ENCODE peak calls at places on chromosomes 16 and 17, in six cellular contexts. L, R, E, U, A and Z are unnamed samples.

GRCh38 chr17:48293319-48294192 is 136.5 kb downstream of the SKAP1 start:
- DNase-seq in L (no peak), R (no peak), E (no peak), U (no peak), A (no peak), Z (no peak)

GRCh38 chr17:15076991-15077663 is 188.0 kb downstream of the PMP22 start:
- DNase-seq in L (peak; percentile 25), R (no peak), E (no peak), U (no peak), A (no peak), Z (no peak)

GRCh38 chr16:5854027-5854426 is 756.4 kb upstream of the EEF2KMT start:
- DNase-seq in L (no peak), R (no peak), E (no peak), U (no peak), A (no peak), Z (no peak)

GRCh38 chr17:11557727-11558452 is 40.4 kb upstream of the DNAH9 start:
- DNase-seq in L (no peak), R (no peak), E (no peak), U (no peak), A (no peak), Z (peak; percentile 48)

GRCh38 chr16:11955713-11956123 is 9.3 kb upstream of the TNFRSF17 start:
- DNase-seq in L (no peak), R (no peak), E (no peak), U (no peak), A (no peak), Z (no peak)

GRCh38 chr17:31533546-31534155 is 142.2 kb downstream of the RAB11FIP4 start:
- DNase-seq in L (peak; percentile 66), R (no peak), E (no peak), U (no peak), A (no peak), Z (no peak)

GRCh38 chr16:80527297-80527696 is 13.5 kb upstream of the DYNLRB2 start:
- DNase-seq in L (peak; percentile 67), R (no peak), E (no peak), U (peak; percentile 37), A (no peak), Z (no peak)

GRCh38 chr17:37239690-37240344 is 136.0 kb upstream of the C17orf78 start:
- DNase-seq in L (peak; percentile 12), R (no peak), E (no peak), U (peak; percentile 2), A (no peak), Z (no peak)

GRCh38 chr17:80594666-80595269 is 50.1 kb downstream of the RPTOR start:
- DNase-seq in L (no peak), R (no peak), E (no peak), U (no peak), A (no peak), Z (no peak)

GRCh38 chr17:10292057-10292931 is 80.5 kb downstream of the MYH13 start:
- DNase-seq in L (no peak), R (no peak), E (no peak), U (no peak), A (peak; percentile 20), Z (no peak)

GRCh38 chr17:44309472-44309871 is 1.1 kb downstream of the RUNDC3A start:
- DNase-seq in L (no peak), R (no peak), E (no peak), U (no peak), A (no peak), Z (no peak)

GRCh38 chr16:89906141-89907025 is 12.3 kb upstream of the MC1R start:
- DNase-seq in L (no peak), R (no peak), E (no peak), U (no peak), A (no peak), Z (no peak)
- TF ChIP-seq CTCF in L (no peak), R (no peak), E (no peak), U (no peak), A (no peak), Z (no peak)

DNA sequence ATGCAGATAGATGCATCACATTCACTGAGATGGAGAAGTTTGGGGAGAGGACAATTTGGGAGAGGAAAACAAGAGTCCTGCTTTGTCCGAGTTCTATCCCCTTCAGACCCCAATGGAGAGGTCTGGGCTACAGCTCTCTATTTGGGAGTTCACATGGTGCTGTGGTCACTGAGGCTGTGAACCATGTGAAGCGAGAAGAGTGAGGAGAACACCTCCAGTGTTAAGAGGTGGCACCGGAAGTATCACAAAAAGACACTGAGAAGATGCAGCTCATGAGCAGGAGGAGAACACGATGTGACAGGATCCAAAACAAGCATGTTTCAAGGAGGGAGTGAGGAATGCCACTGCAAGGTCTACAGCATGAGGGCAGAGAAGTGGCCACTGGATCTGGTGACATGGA is 39.7 kb downstream of the PIK3R5 start:
- DNase-seq in L (no peak), R (no peak), E (no peak), U (no peak), A (no peak), Z (no peak)
- H3K9me3 ChIP-seq in L (peaks cover 4% of the 10 kb centered on the region), R (peaks cover 17% of the 10 kb centered on the region), E (no peaks in the 10 kb centered on the region), U (peaks cover 23% of the 10 kb centered on the region), A (peaks cover 24% of the 10 kb centered on the region), Z (peaks cover 15% of the 10 kb centered on the region)

GRCh38 chr16:47778106-47778803 is 317.1 kb downstream of the PHKB start:
- DNase-seq in L (no peak), R (no peak), E (no peak), U (no peak), A (no peak), Z (no peak)

GRCh38 chr16:47780213-47780612 is 319.1 kb downstream of the PHKB start:
- DNase-seq in L (no peak), R (no peak), E (no peak), U (no peak), A (no peak), Z (no peak)

GRCh38 chr16:47779201-47780016 is 318.3 kb downstream of the PHKB start:
- DNase-seq in L (no peak), R (no peak), E (no peak), U (peak; percentile 2), A (no peak), Z (no peak)

GRCh38 chr16:47777191-47777590 is 316.1 kb downstream of the PHKB start:
- DNase-seq in L (no peak), R (no peak), E (no peak), U (no peak), A (no peak), Z (no peak)

DNA sequence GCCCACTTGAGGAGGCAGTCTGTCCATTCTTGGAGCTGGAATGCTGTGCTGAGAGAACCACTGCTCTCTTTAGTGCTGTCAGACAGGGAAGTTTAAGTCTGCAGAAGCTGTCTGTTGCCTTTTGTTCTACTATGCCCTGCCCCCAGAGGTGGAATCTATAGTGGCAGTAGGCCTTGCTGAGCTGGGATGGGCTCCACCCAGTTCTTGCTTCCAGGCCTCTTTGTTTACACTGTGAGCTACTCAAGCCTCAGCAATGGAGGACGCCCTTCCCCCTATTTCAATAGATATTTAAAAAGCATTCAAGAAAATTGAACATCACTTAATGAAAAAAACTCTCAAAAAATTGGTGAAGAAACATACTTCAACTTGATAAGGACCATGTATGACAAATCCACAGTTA is 313.5 kb downstream of the PHKB start:
- DNase-seq in L (peak; percentile 27), R (no peak), E (no peak), U (peak; percentile 75), A (no peak), Z (no peak)
- TF ChIP-seq CTCF in L (peak; percentile 14), R (no peak), E (no peak), U (no peak), A (no peak), Z (peak; percentile 13)

DNA sequence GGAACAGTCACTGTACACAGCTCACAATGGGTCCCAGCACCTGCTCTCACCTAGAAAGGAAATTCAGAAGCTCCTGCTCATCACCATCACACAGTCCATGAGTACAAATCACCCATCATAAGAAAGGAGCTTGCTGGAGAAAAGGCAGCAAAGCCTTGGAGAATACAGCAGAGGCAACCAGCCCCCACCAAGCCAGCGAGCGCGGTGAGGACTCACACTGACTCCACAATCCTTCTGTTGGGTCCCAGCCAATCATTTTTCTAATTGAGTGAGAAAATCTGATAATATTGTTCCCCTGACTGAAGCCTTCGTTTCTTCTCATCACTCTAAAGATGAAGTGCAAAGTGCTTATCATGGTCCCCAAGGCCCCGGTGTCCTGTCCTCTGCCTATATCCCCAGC is 298.3 kb downstream of the SLC39A11 start:
- DNase-seq in L (no peak), R (no peak), E (no peak), U (no peak), A (no peak), Z (no peak)
- H3K9me3 ChIP-seq in L (no peaks in the 10 kb centered on the region), R (peaks cover 5% of the 10 kb centered on the region), E (no peaks in the 10 kb centered on the region), U (peaks cover 5% of the 10 kb centered on the region), A (peaks cover 16% of the 10 kb centered on the region), Z (peaks cover 11% of the 10 kb centered on the region)

GRCh38 chr17:7932949-7933348 is 943 bp downstream of the CNTROB start:
- DNase-seq in L (peak; percentile 67), R (peak; percentile 80), E (peak; percentile 59), U (peak; percentile 52), A (no peak), Z (peak; percentile 67)
- TF ChIP-seq CTCF in L (no peak), R (no peak), E (no peak), U (no peak), A (peak; percentile 20), Z (peak; percentile 13)

GRCh38 chr17:82952019-82952418 is 112.2 kb upstream of the ZNF750 start:
- DNase-seq in L (no peak), R (peak; percentile 41), E (peak; percentile 19), U (no peak), A (no peak), Z (peak; percentile 35)
- H3K9me3 ChIP-seq in L (peaks cover 15% of the 10 kb centered on the region), R (peaks cover 8% of the 10 kb centered on the region), E (no peaks in the 10 kb centered on the region), U (peaks cover 35% of the 10 kb centered on the region), A (peaks cover 20% of the 10 kb centered on the region), Z (peaks cover 10% of the 10 kb centered on the region)

GRCh38 chr16:6957676-6958075 is 375.0 kb upstream of the RBFOX1 start:
- DNase-seq in L (peak; percentile 17), R (no peak), E (no peak), U (no peak), A (no peak), Z (no peak)

GRCh38 chr16:6958184-6958583 is 374.5 kb upstream of the RBFOX1 start:
- DNase-seq in L (no peak), R (no peak), E (no peak), U (no peak), A (no peak), Z (no peak)

GRCh38 chr16:6956511-6956910 is 376.1 kb upstream of the RBFOX1 start:
- DNase-seq in L (no peak), R (no peak), E (no peak), U (no peak), A (no peak), Z (no peak)

DNA sequence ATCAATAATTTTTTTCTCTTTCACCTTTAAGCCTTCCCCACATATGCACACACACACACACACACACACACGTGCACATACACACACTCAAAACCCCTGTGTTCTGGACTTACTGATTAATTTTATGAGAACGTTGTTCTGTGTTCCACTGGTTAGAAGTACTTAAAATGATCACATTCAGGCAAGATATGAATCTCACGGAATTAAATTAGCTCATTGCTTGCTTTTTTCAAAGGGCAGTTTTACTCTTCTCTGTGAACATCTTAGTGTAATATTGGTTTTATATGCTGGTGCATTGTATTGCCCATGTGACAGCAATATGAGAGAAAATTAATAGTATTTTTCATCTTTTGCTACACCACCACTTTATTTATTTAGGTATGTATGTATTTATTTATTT is 377.3 kb upstream of the RBFOX1 start:
- DNase-seq in L (no peak), R (no peak), E (no peak), U (no peak), A (no peak), Z (no peak)
- TF ChIP-seq CTCF in L (no peak), R (no peak), E (no peak), U (no peak), A (no peak), Z (no peak)